ENCODE peak calls at places on chromosome 17, in four cellular contexts. L, D, Z and Y are unnamed samples.

GRCh38 chr17:18967806-18968744 is 16.1 kb downstream of the SLC5A10 start:
- DNase-seq in D (no peak), Z (no peak), L (no peak), Y (peak)

GRCh38 chr17:40068917-40069750 is 6.4 kb downstream of the THRA start:
- DNase-seq in Z (no peak), D (peak), L (peak), Y (peak)

GRCh38 chr17:1629647-1630310 is 1.1 kb upstream of the SLC43A2 start:
- DNase-seq in D (no peak), L (peak), Z (no peak), Y (peak)

GRCh38 chr17:14299261-14300093 is 1.4 kb upstream of the HS3ST3B1 start:
- DNase-seq in L (peak), Z (peak), D (no peak), Y (peak)

GRCh38 chr17:39306028-39306427 is 80.3 kb upstream of the STAC2 start:
- DNase-seq in L (no peak), Z (no peak), D (no peak), Y (no peak)

GRCh38 chr17:43755389-43755875 is 3.2 kb downstream of the SOST start:
- DNase-seq in Z (no peak), D (no peak), L (no peak), Y (no peak)

GRCh38 chr17:65657251-65657828 is 95.9 kb upstream of the AXIN2 start:
- DNase-seq in L (no peak), Z (no peak), D (no peak), Y (no peak)

GRCh38 chr17:3546997-3547396 is 10.6 kb downstream of the TRPV3 start:
- DNase-seq in Z (no peak), L (no peak), D (no peak), Y (no peak)

GRCh38 chr17:15999974-16000827 is 577 bp downstream of the TTC19 start:
- DNase-seq in Z (peak), D (no peak), L (peak), Y (no peak)

GRCh38 chr17:12719948-12720347 is 54.3 kb downstream of the MYOCD start:
- DNase-seq in L (no peak), Z (no peak), D (no peak), Y (no peak)

GRCh38 chr17:45748911-45749310 is 35.2 kb upstream of the CRHR1 start:
- DNase-seq in L (no peak), D (no peak), Z (no peak), Y (no peak)

GRCh38 chr17:32016231-32016630 is 9.0 kb downstream of the LRRC37B start:
- DNase-seq in L (no peak), Z (no peak), D (no peak), Y (no peak)

GRCh38 chr17:77400445-77400870 is 259.7 kb downstream of the SEC14L1 start:
- DNase-seq in L (no peak), Z (no peak), D (no peak), Y (peak)

GRCh38 chr17:12365805-12366204 is 299.9 kb upstream of the MYOCD start:
- DNase-seq in Z (no peak), D (no peak), L (no peak), Y (no peak)

GRCh38 chr17:74951065-74951464 is 15.4 kb downstream of the OTOP3 start:
- DNase-seq in D (no peak), L (no peak), Z (no peak), Y (no peak)

GRCh38 chr17:14048169-14048568 is 21.1 kb upstream of the COX10 start:
- DNase-seq in L (peak), D (no peak), Z (no peak), Y (no peak)

GRCh38 chr17:71502443-71502842 is 618.4 kb upstream of the SOX9 start:
- DNase-seq in D (no peak), L (no peak), Z (no peak), Y (no peak)

GRCh38 chr17:48611681-48612455 is 1.1 kb upstream of the HOXB7 start:
- DNase-seq in L (no peak), Z (no peak), D (no peak), Y (no peak)

GRCh38 chr17:31475378-31476162 is 84.1 kb downstream of the RAB11FIP4 start:
- DNase-seq in Z (peak), L (no peak), D (no peak), Y (no peak)

GRCh38 chr17:39357488-39357887 is 43.9 kb downstream of the FBXL20 start:
- DNase-seq in D (no peak), L (no peak), Z (no peak), Y (no peak)

GRCh38 chr17:59496178-59496577 is 69.2 kb upstream of the DHX40 start:
- DNase-seq in Z (no peak), D (no peak), L (no peak), Y (no peak)

GRCh38 chr17:80561541-80562114 is 17.0 kb downstream of the RPTOR start:
- DNase-seq in D (no peak), Z (no peak), L (no peak), Y (no peak)
- TF ChIP-seq FOXK2 in D (no peak), Z (no peak), L (no peak), Y (no peak)

GRCh38 chr17:28550858-28551257 is 1.6 kb downstream of the UNC119 start:
- DNase-seq in L (no peak), Z (no peak), D (no peak), Y (no peak)

GRCh38 chr17:28548417-28549130 is 3.9 kb downstream of the UNC119 start:
- DNase-seq in Z (no peak), D (no peak), L (no peak), Y (no peak)

GRCh38 chr17:28547623-28548416 is 4.6 kb downstream of the UNC119 start:
- DNase-seq in L (peak), D (peak), Z (peak), Y (peak)

GRCh38 chr17:28551421-28552186 is 820 bp downstream of the UNC119 start:
- DNase-seq in L (peak), D (no peak), Z (no peak), Y (no peak)

GRCh38 chr17:28549274-28550132 is 2.9 kb downstream of the UNC119 start:
- DNase-seq in Z (no peak), D (no peak), L (no peak), Y (no peak)
- TF ChIP-seq FOXK2 in Z (no peak), D (no peak), L (no peak), Y (no peak)

DNA sequence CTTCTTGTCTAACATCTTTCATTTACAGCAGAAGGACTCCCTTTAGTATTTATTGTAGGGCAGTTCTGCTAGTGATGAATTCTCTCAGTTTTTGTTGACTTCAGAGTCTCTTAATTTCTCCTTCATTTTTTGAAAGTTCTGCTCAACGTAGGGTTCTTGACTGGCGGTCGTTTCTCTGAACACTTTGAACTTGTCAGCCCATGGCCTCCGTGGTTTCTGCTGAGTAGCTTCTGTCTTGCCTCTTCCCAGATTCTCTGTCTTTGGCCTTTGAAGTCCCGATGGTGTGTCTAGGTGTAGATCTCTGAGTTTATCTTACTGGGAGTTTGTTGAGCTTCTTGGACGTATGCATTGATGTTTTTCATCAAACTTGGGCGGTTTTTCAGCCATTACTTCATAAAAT is 13.4 kb downstream of the GAA start:
- DNase-seq in D (no peak), L (no peak), Z (no peak), Y (no peak)
- TF ChIP-seq FOXK2 in D (no peak), L (no peak), Z (no peak), Y (no peak)

DNA sequence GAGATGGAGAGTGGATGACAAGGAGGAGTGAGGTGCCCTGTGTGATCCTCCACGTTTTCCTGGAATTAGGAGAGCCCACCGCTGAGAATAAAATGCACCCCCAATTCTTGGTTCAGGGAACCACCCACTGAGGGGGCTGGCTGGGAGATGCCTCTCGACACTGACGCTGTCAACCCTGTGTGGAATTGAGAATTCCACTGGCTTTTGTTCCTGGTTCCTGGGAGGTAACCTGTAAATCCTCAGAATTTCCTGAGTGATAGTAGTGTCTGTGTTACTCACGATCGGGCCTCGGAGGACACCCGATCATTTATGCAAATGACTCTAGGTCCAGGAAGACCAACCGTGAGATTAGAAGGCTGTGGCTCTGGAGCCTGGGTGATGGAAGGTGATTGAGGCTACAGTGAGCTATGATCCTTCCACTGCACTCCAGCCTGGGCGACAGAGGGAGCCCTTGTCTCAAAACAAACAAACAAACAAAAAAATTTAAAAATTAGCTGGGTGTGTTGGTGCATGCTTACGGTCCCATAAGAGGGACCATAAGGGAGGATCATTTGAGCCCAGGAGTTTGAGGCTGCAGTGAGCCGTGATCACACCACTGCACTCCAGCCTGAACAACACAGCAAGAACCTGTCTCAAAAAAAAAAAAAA is 11.7 kb upstream of the PRPSAP1 start:
- DNase-seq in D (no peak), L (no peak), Z (no peak), Y (peak)
- TF ChIP-seq FOXK2 in D (no peak), L (no peak), Z (no peak), Y (no peak)

GRCh38 chr17:50265690-50266306 is 8.5 kb upstream of the TMEM92 start:
- DNase-seq in D (no peak), L (no peak), Z (no peak), Y (no peak)
- TF ChIP-seq FOXK2 in D (no peak), L (no peak), Z (no peak), Y (no peak)

GRCh38 chr17:50328926-50329325 is 17.0 kb upstream of the XYLT2 start:
- DNase-seq in Z (no peak), D (no peak), L (no peak), Y (no peak)
- TF ChIP-seq FOXK2 in Z (no peak), D (no peak), L (no peak), Y (no peak)

DNA sequence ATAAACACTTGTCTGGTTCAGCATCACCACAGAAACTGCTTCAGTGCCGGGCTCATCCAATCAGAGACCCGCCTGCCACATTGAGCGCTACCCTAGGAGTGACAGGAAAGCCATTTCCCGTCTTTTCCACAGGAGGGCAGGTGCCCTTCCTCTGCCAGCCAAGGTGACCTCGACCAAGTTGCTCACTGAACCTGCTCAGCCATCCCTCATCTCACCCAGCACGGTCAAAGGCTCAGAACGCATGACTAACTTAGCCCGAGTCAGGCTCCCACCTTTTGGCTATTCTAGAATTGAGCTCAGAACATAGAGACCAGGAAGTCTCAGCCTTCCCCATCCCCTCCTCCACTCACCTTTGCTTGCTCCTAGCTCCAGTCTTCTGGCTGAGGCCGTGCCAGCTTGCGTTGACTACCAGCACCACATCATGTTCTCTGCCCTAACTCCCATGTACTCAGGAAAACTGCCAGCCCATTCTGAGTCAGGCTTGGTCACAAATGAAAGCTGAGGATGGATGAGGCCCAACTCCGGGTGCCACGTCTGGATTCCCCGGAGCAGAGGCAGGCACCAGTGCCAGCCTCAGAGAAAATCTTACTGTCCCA is 15.6 kb downstream of the MRPS23 start:
- DNase-seq in D (no peak), L (no peak), Z (no peak), Y (no peak)
- TF ChIP-seq FOXK2 in D (no peak), L (no peak), Z (no peak), Y (no peak)

DNA sequence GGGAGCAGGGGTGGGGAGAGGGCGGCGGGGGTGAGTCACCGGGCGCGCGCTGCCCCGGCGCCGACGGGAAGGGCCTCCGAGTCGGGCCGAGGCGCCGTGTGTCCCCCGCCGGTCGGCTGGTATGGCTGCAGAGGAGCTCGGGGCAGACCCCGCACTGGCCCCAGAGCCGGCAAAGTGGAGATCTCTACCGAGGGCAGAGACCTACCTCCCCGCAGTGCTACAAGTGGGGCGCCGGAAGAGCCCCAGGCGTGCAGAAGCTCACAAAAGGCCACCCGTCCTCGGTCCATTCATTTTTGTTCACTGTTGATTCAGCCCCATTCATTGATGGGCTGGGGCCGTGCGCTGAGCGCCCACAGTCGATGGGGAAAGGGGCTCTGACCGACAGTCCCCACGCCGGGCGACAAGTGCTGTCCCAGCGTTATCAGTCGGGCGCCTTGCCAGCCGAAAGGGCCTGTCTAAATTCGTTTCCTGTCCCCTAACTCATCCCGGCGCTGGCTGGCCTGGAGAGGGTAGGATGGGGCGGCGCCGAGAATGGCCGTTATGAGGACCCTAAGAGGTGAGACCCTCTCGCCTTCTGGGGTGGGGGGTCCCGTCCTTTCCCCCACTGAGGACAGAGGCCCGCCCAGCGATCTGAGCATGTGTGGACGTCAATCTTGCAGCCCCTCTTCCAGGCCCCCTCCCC is 703 bp upstream of the ENO3 start:
- DNase-seq in L (no peak), Z (peak), D (no peak), Y (peak)
- TF ChIP-seq FOXK2 in L (no peak), Z (no peak), D (no peak), Y (no peak)

DNA sequence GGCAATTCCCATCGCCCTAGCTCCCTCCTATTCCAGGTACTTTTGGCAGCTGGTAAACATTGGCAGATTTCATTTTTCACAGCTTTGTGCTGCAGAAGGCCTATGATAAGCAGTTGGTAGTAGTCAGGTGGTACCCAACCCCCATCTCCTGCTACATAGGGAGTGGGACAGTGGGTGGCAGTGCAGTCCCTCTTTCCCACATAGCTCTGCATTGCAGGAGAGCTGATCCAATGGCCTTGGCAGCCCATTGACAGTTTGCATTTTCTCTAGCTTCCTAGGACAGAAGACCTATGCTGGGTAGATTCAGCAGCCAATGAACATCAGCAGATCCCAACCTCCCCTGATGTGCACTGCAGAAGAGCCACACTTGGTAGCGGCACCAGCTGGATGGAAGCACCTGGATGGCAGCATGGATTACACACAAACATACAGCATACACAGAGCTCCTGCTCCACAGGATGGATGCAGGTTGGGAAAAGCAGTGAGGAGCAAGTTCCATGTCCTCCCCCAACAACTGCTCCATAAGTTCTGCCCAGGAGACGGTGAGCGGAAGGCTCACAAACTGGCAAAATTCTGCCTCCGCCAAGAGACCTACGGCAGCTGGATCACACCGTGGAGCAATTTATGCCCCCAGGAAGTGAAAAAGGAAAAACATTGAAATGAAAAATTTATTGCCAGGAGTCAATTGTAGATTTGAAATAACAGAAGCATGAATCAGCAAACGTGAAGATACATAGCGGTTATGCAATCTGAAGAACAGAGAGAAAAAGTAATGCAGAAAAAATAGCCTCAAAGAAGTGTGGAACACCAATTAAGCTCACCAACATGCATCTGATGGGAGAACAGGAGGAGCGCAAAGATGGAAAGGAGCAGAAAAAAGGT is 95.7 kb downstream of the CACNG1 start:
- DNase-seq in L (no peak), D (no peak), Z (peak), Y (no peak)
- TF ChIP-seq FOXK2 in L (no peak), D (no peak), Z (no peak), Y (no peak)